ENCODE peak calls at places on chromosomes 7 and 10, in six cellular contexts. P is IMR-90, V is HEK293T, L is K562, E is A549, O is HepG2. W is an unnamed sample.

GRCh38 chr7:30430300-30430699 is 48.3 kb downstream of the NOD1 start:
- DNase-seq in P (no peak), L (no peak), V (no peak), E (peak; percentile 64), O (no peak), W (no peak)

GRCh38 chr10:126062132-126063032 is 166.0 kb downstream of the FANK1 start:
- DNase-seq in O (no peak), P (peak; percentile 98), L (peak; percentile 11), E (peak; percentile 89), V (no peak), W (no peak)

GRCh38 chr10:72455889-72456588 is 101.3 kb upstream of the DNAJB12 start:
- DNase-seq in L (peak; percentile 22), P (peak; percentile 22), V (no peak), E (no peak), O (no peak), W (no peak)

GRCh38 chr7:919114-919442 is 35.4 kb downstream of the ADAP1 start:
- DNase-seq in V (no peak), O (no peak), P (no peak), E (no peak), L (no peak), W (no peak)

GRCh38 chr10:116101616-116102015 is 171.4 kb downstream of the GFRA1 start:
- DNase-seq in P (peak; percentile 54), L (no peak), V (no peak), E (no peak), O (no peak), W (no peak)

GRCh38 chr10:112801004-112801403 is 149.0 kb upstream of the TCF7L2 start:
- DNase-seq in V (no peak), E (peak; percentile 35), O (no peak), L (peak; percentile 22), P (no peak), W (no peak)

GRCh38 chr7:132436121-132436520 is 140.1 kb downstream of the PLXNA4 start:
- DNase-seq in P (no peak), V (no peak), E (no peak), O (no peak), L (no peak), W (no peak)

GRCh38 chr10:22620140-22620857 is 94.1 kb downstream of the PIP4K2A start:
- DNase-seq in P (peak; percentile 95), L (peak; percentile 25), E (peak; percentile 90), V (no peak), O (no peak), W (no peak)

GRCh38 chr7:27970350-27970749 is 210.2 kb downstream of the JAZF1 start:
- DNase-seq in P (no peak), L (no peak), E (no peak), O (no peak), V (no peak), W (no peak)

GRCh38 chr10:55368467-55368866 is 567.4 kb upstream of the PCDH15 start:
- DNase-seq in P (no peak), V (no peak), E (no peak), O (no peak), L (no peak), W (no peak)

GRCh38 chr7:81053623-81054022 is 134.8 kb upstream of the SEMA3C start:
- DNase-seq in L (no peak), P (peak; percentile 69), V (no peak), O (peak; percentile 9), E (peak; percentile 72), W (no peak)

GRCh38 chr7:99928994-99929729 is at the start of gene GJC3:
- DNase-seq in O (peak; percentile 70), P (peak; percentile 52), V (peak; percentile 69), L (peak; percentile 79), E (peak; percentile 75), W (no peak)

DNA sequence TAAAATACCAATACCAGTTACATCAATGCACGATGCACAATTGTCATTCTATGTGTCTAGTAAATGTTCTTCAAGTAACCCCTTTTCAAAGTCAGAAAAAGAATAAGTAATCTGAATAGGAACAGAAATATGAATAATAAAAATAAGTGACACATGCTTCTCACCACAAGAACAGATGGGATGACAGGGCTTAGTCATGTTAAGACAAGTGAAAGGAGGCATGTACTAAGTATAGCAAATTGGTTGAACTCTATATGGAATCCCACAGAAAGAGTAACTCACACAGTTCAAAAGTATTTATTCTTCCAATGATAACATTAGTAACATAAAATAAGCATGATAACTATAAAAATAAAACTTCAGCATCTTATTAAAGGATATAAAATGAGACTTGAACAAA is 100.9 kb upstream of the TAS2R16 start:
- DNase-seq in O (no peak), P (no peak), E (no peak), V (no peak), L (no peak), W (no peak)
- TF ChIP-seq BHLHE40 in O (no peak), P (no peak), E (no peak), V (no peak), L (no peak), W (no peak)

GRCh38 chr7:78134256-78134655 is 335.7 kb downstream of the PHTF2 start:
- DNase-seq in L (peak; percentile 50), E (peak; percentile 33), V (peak; percentile 50), P (peak; percentile 88), O (peak; percentile 3), W (no peak)
- TF ChIP-seq BHLHE40 in L (no peak), E (no peak), V (no peak), P (no peak), O (no peak), W (no peak)

GRCh38 chr10:11677480-11677879 is 64.7 kb upstream of the ECHDC3 start:
- DNase-seq in L (no peak), O (no peak), E (no peak), P (no peak), V (no peak), W (no peak)
- TF ChIP-seq BHLHE40 in L (no peak), O (no peak), E (no peak), P (no peak), V (no peak), W (no peak)

GRCh38 chr7:103731169-103731568 is 258.3 kb downstream of the RELN start:
- DNase-seq in P (no peak), L (no peak), O (no peak), E (no peak), V (no peak), W (no peak)

GRCh38 chr7:103735377-103735776 is 254.1 kb downstream of the RELN start:
- DNase-seq in V (no peak), E (peak; percentile 2), L (no peak), P (peak; percentile 84), O (peak; percentile 7), W (no peak)
- TF ChIP-seq BHLHE40 in V (no peak), E (no peak), L (no peak), P (peak; percentile 48), O (no peak), W (no peak)